ENCODE peak calls at places on chromosomes 1 and 21, in seven cellular contexts. Q is AG10803, S is bronchial epithelial cell, I is AG09309, G is cardiac fibroblast, W is astrocyte of the spinal cord, Y is A549. N is an unnamed sample.

GRCh38 chr1:17091252-17091651 is 28.0 kb downstream of the PADI2 start:
- DNase-seq in Q (no peak), S (no peak), I (no peak), G (no peak), W (no peak), Y (no peak), N (no peak)

GRCh38 chr21:33932731-33933130 is 17.1 kb upstream of the ATP5PO start:
- DNase-seq in Q (no peak), S (no peak), I (no peak), G (no peak), W (no peak), Y (no peak), N (no peak)

GRCh38 chr1:6603424-6603850 is 768 bp upstream of the KLHL21 start:
- DNase-seq in Q (peak), S (peak), I (no peak), G (peak), W (peak), Y (no peak), N (peak)

GRCh38 chr1:24373710-24374109 is 39.9 kb downstream of the STPG1 start:
- DNase-seq in Q (no peak), S (peak), I (no peak), G (no peak), W (no peak), Y (no peak), N (no peak)

GRCh38 chr21:25687787-25688186 is 46.9 kb downstream of the ATP5PF start:
- DNase-seq in Q (no peak), S (no peak), I (no peak), G (no peak), W (no peak), Y (no peak), N (no peak)

GRCh38 chr1:202688401-202688800 is 21.9 kb downstream of the SYT2 start:
- DNase-seq in Q (no peak), S (no peak), I (no peak), G (peak), W (no peak), Y (no peak), N (no peak)

GRCh38 chr1:203607169-203607873 is 19.3 kb upstream of the ATP2B4 start:
- DNase-seq in Q (peak), S (peak), I (peak), G (peak), W (peak), Y (no peak), N (peak)

GRCh38 chr1:41341365-41341683 is 19.9 kb upstream of the FOXO6 start:
- DNase-seq in Q (no peak), S (no peak), I (no peak), G (no peak), W (no peak), Y (no peak), N (no peak)

GRCh38 chr1:247857986-247858356 is 984 bp downstream of the TRIM58 start:
- DNase-seq in Q (no peak), S (no peak), I (no peak), G (no peak), W (no peak), Y (no peak), N (no peak)

GRCh38 chr1:149978547-149979023 is 31.9 kb downstream of the OTUD7B start:
- DNase-seq in Q (no peak), S (no peak), I (no peak), G (peak), W (no peak), Y (no peak), N (no peak)

GRCh38 chr1:183568176-183569041 is 21.9 kb downstream of the NCF2 start:
- DNase-seq in Q (peak), S (peak), I (no peak), G (peak), W (no peak), Y (no peak), N (no peak)

GRCh38 chr1:227654431-227654830 is 80.7 kb downstream of the JMJD4 start:
- DNase-seq in Q (no peak), S (no peak), I (no peak), G (no peak), W (peak), Y (no peak), N (no peak)

GRCh38 chr1:182366596-182366995 is 25.0 kb downstream of the GLUL start:
- DNase-seq in Q (peak), S (no peak), I (no peak), G (no peak), W (no peak), Y (no peak), N (no peak)

GRCh38 chr1:160539896-160540858 is 17.1 kb upstream of the SLAMF6 start:
- DNase-seq in Q (no peak), S (no peak), I (no peak), G (peak), W (no peak), Y (no peak), N (no peak)

GRCh38 chr1:901108-901859 is 22.4 kb upstream of the SAMD11 start:
- DNase-seq in Q (no peak), S (no peak), I (no peak), G (no peak), W (no peak), Y (no peak), N (no peak)
- H3K4me3 ChIP-seq in Q (no peak), S (no peak), I (no peak), G (no peak), W (no peak), Y (no peak), N (no peak)

DNA sequence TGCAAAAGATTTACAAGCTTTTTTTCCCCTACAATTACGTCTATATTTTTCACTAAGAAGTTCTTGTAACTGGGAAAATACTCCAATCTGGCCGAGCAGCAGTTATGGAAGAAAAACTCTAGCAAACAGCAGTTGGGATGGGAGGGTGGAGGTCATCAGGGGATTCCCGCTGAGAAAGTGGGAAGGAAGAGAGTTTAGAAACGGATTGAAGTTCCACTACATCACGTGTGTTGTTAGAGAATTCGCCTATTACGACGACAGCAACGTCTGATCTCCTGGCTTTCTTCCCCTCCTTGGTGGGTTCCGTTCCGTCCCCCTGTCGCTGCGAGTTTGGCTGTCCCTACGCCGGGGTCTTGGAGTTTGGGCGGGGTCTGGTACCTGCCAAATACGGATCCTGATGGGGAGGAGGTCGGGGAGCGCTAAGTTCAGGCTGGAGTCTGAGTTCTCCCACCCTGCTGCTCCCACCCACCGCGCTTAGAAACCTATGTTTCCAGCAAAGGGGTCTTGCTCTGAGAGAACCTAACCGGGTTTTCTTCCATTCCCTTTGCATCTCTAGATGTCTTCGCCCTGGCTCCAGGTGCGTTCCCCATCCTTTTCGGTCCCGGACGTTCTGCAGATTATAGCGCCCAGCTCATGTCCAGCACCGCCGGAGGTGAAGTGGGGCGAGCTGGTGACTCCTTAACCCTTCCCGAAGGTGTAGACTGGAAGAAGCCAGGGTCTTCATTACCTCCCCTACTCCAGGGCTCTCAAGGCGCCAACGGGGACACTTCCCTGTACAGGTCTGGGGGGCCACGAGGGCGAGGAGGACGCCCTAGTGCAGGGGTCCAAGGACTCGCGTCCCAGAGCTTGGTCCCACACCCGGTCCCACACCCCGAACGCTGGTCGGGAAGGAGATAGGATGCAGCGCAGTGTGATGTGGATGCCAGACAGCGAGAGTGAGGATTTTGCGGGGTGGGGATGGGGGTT is 688 bp upstream of the KCNK2 start:
- DNase-seq in Q (peak), S (no peak), I (no peak), G (no peak), W (no peak), Y (no peak), N (no peak)
- H3K4me3 ChIP-seq in Q (peak), S (no peak), I (peak), G (peak), W (peak), Y (peak), N (peak)

GRCh38 chr1:42690477-42691156 is 8.4 kb downstream of the YBX1 start:
- DNase-seq in Q (no peak), S (peak), I (no peak), G (no peak), W (no peak), Y (no peak), N (no peak)

GRCh38 chr1:42691157-42691498 is 8.9 kb downstream of the YBX1 start:
- DNase-seq in Q (no peak), S (no peak), I (no peak), G (no peak), W (no peak), Y (no peak), N (no peak)

GRCh38 chr1:42689912-42690311 is 7.7 kb downstream of the YBX1 start:
- DNase-seq in Q (no peak), S (peak), I (no peak), G (no peak), W (no peak), Y (no peak), N (no peak)

GRCh38 chr1:42692461-42692860 is 10.2 kb downstream of the YBX1 start:
- DNase-seq in Q (no peak), S (peak), I (no peak), G (no peak), W (no peak), Y (no peak), N (no peak)

DNA sequence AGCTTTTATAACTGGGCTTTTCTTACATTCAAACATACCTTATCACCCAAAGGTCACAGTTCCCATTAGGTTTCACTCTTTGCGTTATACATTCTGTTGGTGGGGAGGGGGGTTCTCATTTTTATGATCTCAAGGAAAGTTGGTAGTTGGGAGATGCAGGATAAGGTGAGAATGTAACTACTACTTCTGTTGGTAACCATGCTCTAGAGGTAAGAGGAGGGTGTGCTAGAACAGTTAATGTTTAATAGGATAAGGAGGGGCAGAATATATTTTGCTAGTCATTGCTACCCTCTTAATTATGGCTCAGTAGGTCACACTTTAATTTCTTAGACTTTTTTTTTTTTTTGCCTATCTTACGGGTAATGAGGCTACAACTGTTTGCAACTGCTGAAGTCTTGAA is 10.7 kb downstream of the YBX1 start:
- DNase-seq in Q (no peak), S (no peak), I (no peak), G (no peak), W (no peak), Y (no peak), N (no peak)
- H3K4me3 ChIP-seq in Q (no peak), S (no peak), I (no peak), G (no peak), W (no peak), Y (no peak), N (no peak)

DNA sequence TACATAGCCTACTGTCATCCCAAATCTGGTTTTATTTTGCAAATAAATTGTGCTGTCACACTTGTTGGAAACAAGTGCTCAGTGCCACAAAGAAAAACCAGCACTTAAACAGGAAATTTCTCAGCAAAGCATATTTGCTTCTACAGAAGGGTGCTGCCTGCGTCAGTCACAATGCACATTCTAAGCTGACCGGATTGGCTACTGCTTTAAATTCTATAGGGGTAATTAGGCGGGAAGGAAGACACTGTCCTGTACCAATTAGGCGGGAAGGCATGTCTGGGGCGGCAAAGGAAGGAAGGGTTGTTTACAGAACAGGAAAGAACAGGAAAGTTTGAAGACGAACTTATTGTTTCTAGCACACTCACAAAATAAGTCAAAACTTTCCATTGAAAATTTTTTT is 2.8 kb downstream of the IFI16 start:
- DNase-seq in Q (peak), S (peak), I (no peak), G (peak), W (peak), Y (no peak), N (no peak)
- H3K4me3 ChIP-seq in Q (peak), S (peak), I (peak), G (peak), W (peak), Y (no peak), N (peak)

GRCh38 chr1:193060938-193061337 is 1.5 kb downstream of the RO60 start:
- DNase-seq in Q (peak), S (no peak), I (no peak), G (peak), W (peak), Y (peak), N (no peak)
- H3K4me3 ChIP-seq in Q (peak), S (peak), I (peak), G (peak), W (peak), Y (peak), N (peak)